ENCODE peak calls at places on chromosomes 1 and 21, in seven cellular contexts. O, H, V, Q, W, I and J are unnamed samples.

GRCh38 chr1:150976879-150977694 is 2.5 kb upstream of the CERS2 start:
- DNase-seq in I (peak; percentile 41), H (peak; percentile 71), W (no peak), Q (peak; percentile 67), O (peak; percentile 73), V (no peak), J (peak; percentile 80)

GRCh38 chr1:9881838-9882249 is 28.2 kb downstream of the CTNNBIP1 start:
- DNase-seq in I (peak; percentile 63), W (no peak), O (no peak), Q (no peak), V (no peak), H (peak; percentile 54), J (no peak)

GRCh38 chr1:150192012-150192411 is 42.3 kb downstream of the PLEKHO1 start:
- DNase-seq in I (no peak), Q (no peak), V (no peak), W (no peak), O (no peak), H (no peak), J (no peak)

GRCh38 chr1:22285545-22286396 is 142.9 kb upstream of the WNT4 start:
- DNase-seq in Q (no peak), H (no peak), O (no peak), W (no peak), I (no peak), V (no peak), J (no peak)

GRCh38 chr1:45493116-45493697 is 2.2 kb upstream of the TESK2 start:
- DNase-seq in H (peak; percentile 59), W (no peak), O (peak; percentile 27), Q (peak; percentile 65), V (peak; percentile 61), I (peak; percentile 40), J (no peak)

GRCh38 chr1:221045842-221046831 is 166.9 kb downstream of the HLX start:
- DNase-seq in W (peak; percentile 68), O (no peak), I (no peak), Q (no peak), H (no peak), V (peak; percentile 41), J (no peak)

GRCh38 chr1:33348676-33349080 is 27.8 kb upstream of the A3GALT2 start:
- DNase-seq in H (no peak), O (no peak), Q (peak; percentile 30), W (no peak), I (no peak), V (no peak), J (no peak)

GRCh38 chr1:171210355-171210754 is 25.3 kb downstream of the FMO2 start:
- DNase-seq in I (no peak), O (no peak), H (no peak), V (no peak), W (no peak), Q (no peak), J (no peak)

GRCh38 chr1:33930346-33931114 is 66.7 kb downstream of the HMGB4 start:
- DNase-seq in O (no peak), V (no peak), I (no peak), H (no peak), Q (no peak), W (no peak), J (no peak)

GRCh38 chr1:89607888-89608626 is 24.9 kb upstream of the LRRC8C start:
- DNase-seq in I (no peak), W (no peak), H (no peak), O (no peak), V (no peak), Q (peak; percentile 83), J (no peak)

GRCh38 chr1:3662080-3662671 is 9.9 kb downstream of the TP73 start:
- DNase-seq in O (no peak), V (no peak), H (no peak), I (no peak), W (no peak), Q (no peak), J (no peak)

GRCh38 chr1:77742011-77742555 is 17.6 kb downstream of the USP33 start:
- DNase-seq in I (no peak), W (no peak), V (no peak), H (peak; percentile 60), Q (no peak), O (no peak), J (no peak)

GRCh38 chr1:165884690-165885304 is 57.4 kb downstream of the UCK2 start:
- DNase-seq in V (no peak), I (no peak), W (no peak), H (no peak), O (no peak), Q (no peak), J (no peak)

GRCh38 chr1:235017719-235018118 is 110.9 kb downstream of the TOMM20 start:
- DNase-seq in Q (no peak), V (no peak), H (no peak), W (no peak), O (no peak), I (no peak), J (no peak)

GRCh38 chr1:208179303-208179702 is 64.9 kb downstream of the PLXNA2 start:
- DNase-seq in Q (no peak), I (no peak), H (no peak), O (no peak), W (no peak), V (no peak), J (peak; percentile 92)

GRCh38 chr1:229022595-229023350 is 248.1 kb upstream of the RAB4A start:
- DNase-seq in I (no peak), V (no peak), Q (no peak), H (no peak), W (no peak), O (peak; percentile 63), J (peak; percentile 84)

GRCh38 chr1:116504308-116505156 is 66.3 kb downstream of the CD58 start:
- DNase-seq in Q (peak; percentile 91), H (peak; percentile 45), V (peak; percentile 86), O (peak; percentile 30), W (peak; percentile 92), I (peak; percentile 91), J (no peak)

GRCh38 chr1:39854314-39854713 is 29.0 kb downstream of the TRIT1 start:
- DNase-seq in Q (no peak), V (no peak), I (no peak), O (no peak), W (no peak), H (no peak), J (no peak)

GRCh38 chr1:74436078-74436477 is 76.3 kb downstream of the LRRC53 start:
- DNase-seq in I (no peak), W (no peak), O (no peak), Q (no peak), V (no peak), H (no peak), J (no peak)

GRCh38 chr1:234545512-234546386 is 64.2 kb downstream of the IRF2BP2 start:
- DNase-seq in V (no peak), H (no peak), O (no peak), W (no peak), Q (no peak), I (no peak), J (no peak)

GRCh38 chr21:35512321-35512720 is 463.2 kb upstream of the RUNX1 start:
- DNase-seq in O (no peak), H (no peak), Q (no peak), W (no peak), V (no peak), I (no peak), J (no peak)

GRCh38 chr21:32771134-32771523 is 426 bp downstream of the PAXBP1 start:
- DNase-seq in V (peak; percentile 77), Q (peak; percentile 69), H (peak; percentile 56), I (peak; percentile 17), W (no peak), O (no peak), J (no peak)

GRCh38 chr21:45209685-45210284 is 77.9 kb downstream of the POFUT2 start:
- DNase-seq in Q (no peak), H (no peak), V (peak; percentile 78), O (peak; percentile 14), I (no peak), W (no peak), J (no peak)

GRCh38 chr1:228860911-228861829 is 125.9 kb downstream of the RHOU start:
- DNase-seq in O (no peak), V (no peak), I (no peak), H (peak; percentile 13), Q (no peak), W (no peak), J (no peak)

GRCh38 chr1:169949139-169949538 is 55.4 kb upstream of the SCYL3 start:
- DNase-seq in Q (no peak), W (no peak), I (no peak), H (no peak), O (no peak), V (peak; percentile 26), J (no peak)